ENCODE peak calls at places on chromosomes 11 and 22, in seven cellular contexts. R, Q, J, A, E, G and X are unnamed samples. For H3K4me1, the result is how much of the 10 kb centered on the place peaks cover.

GRCh38 chr11:69501891-69502860 is 20.7 kb downstream of the LINC01488 start:
- DNase-seq in R (no peak), Q (no peak), J (no peak), A (no peak), E (no peak), G (no peak), X (no peak)

GRCh38 chr11:4095509-4096230 is 1.1 kb downstream of the RRM1 start:
- DNase-seq in R (peak), Q (peak), J (no peak), A (no peak), E (no peak), G (peak), X (no peak)

GRCh38 chr22:30423296-30423958 is 2.1 kb upstream of the MTFP1 start:
- DNase-seq in R (no peak), Q (peak), J (peak), A (no peak), E (no peak), G (peak), X (peak)

GRCh38 chr11:64790205-64791095 is 12.1 kb upstream of the SF1 start:
- DNase-seq in R (no peak), Q (no peak), J (no peak), A (no peak), E (no peak), G (no peak), X (no peak)

GRCh38 chr22:29877620-29878019 is 5.4 kb upstream of the MTMR3 start:
- DNase-seq in R (peak), Q (peak), J (no peak), A (no peak), E (no peak), G (no peak), X (no peak)

GRCh38 chr11:64343740-64344133 is 3.7 kb downstream of the CCDC88B start:
- DNase-seq in R (peak), Q (peak), J (peak), A (no peak), E (no peak), G (no peak), X (no peak)

GRCh38 chr11:1260023-1260501 is 37.2 kb downstream of the MUC5B start:
- DNase-seq in R (peak), Q (peak), J (no peak), A (no peak), E (no peak), G (no peak), X (no peak)

GRCh38 chr11:118109231-118109630 is 22.5 kb upstream of the SMIM35 start:
- DNase-seq in R (peak), Q (peak), J (no peak), A (no peak), E (peak), G (no peak), X (no peak)

GRCh38 chr11:74417379-74417804 is 19.2 kb upstream of the PGM2L1 start:
- DNase-seq in R (no peak), Q (no peak), J (no peak), A (peak), E (no peak), G (no peak), X (peak)

DNA sequence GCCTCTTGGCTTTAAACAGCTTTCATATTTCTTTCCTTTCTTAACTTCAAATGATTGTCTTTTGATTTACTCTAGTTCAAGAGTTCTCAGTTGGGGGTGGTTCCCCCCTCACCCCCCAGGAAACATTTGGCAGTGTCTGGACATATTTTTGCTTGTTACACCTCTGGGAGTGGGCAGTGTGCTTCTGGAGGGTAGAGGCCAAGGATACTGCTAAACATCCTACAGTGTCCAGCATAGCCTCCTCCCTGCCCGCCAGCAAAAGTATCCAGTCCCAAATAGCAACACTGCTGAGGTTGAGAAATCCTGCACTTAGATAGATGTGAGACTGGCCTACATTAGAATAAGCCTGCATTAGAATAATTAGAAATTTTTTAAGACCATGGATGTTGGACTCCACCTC is 3.2 kb downstream of the PPP6R3 start:
- DNase-seq in R (peak), Q (no peak), J (no peak), A (no peak), E (no peak), G (no peak), X (no peak)
- H3K4me1 ChIP-seq in R (half or more), Q (under half), J (under half), A (half or more), E (half or more), G (under half), X (under half)

DNA sequence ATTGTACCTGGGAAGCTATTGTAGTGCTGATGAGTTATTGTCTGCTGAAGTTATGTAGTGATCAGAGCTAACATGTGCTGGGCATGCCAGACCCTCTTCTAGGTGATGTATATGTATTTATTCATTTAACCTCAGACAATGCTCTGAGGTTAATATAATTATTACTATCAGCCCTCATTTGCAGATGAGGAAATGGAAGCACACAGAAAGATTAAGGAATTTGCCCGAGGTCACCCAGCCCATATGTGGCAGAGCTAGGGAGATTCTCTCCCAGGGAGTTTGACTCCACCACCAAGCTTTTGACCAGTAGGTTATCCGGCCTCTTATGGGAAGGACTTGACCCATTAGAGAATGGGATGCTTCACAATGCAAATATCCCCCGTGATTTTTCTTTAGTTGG is 114.2 kb upstream of the NAV2 start:
- DNase-seq in R (no peak), Q (no peak), J (no peak), A (no peak), E (no peak), G (no peak), X (no peak)
- H3K4me1 ChIP-seq in R (half or more), Q (half or more), J (under half), A (under half), E (under half), G (under half), X (under half)

GRCh38 chr11:78041843-78042455 is 18.9 kb upstream of the KCTD14 start:
- DNase-seq in R (no peak), Q (no peak), J (no peak), A (no peak), E (no peak), G (no peak), X (no peak)

GRCh38 chr11:78042858-78043257 is 19.8 kb upstream of the KCTD14 start:
- DNase-seq in R (no peak), Q (no peak), J (no peak), A (no peak), E (no peak), G (no peak), X (no peak)

GRCh38 chr11:78039391-78039918 is 16.4 kb upstream of the KCTD14 start:
- DNase-seq in R (no peak), Q (no peak), J (no peak), A (no peak), E (no peak), G (no peak), X (no peak)

GRCh38 chr11:78039919-78040671 is 17.0 kb upstream of the KCTD14 start:
- DNase-seq in R (peak), Q (peak), J (peak), A (peak), E (peak), G (peak), X (peak)

GRCh38 chr11:78040691-78041379 is 17.8 kb upstream of the KCTD14 start:
- DNase-seq in R (no peak), Q (no peak), J (no peak), A (no peak), E (no peak), G (no peak), X (no peak)
- H3K4me1 ChIP-seq in R (under half), Q (under half), J (under half), A (half or more), E (under half), G (under half), X (under half)

DNA sequence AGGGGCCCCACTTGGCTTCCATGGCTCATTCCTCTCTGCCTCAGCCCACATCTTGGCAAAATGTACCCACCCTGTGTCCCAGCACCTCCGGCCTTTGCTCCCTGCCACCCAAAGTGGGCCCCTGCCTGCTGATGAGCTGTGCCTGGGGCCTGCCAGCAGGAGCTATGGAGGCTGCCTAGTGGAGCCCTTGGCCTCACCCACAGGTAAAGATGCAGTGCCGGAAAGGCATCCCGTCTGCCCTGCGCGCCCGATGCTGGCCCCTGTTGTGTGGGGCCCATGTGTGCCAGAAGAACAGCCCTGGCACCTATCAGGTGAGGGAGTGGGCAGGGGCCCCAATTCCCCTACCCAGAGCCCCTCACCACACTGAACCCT is 1.3 kb downstream of the TBC1D10C start:
- DNase-seq in R (no peak), Q (no peak), J (no peak), A (no peak), E (no peak), G (no peak), X (no peak)
- H3K4me1 ChIP-seq in R (under half), Q (under half), J (under half), A (under half), E (under half), G (under half), X (under half)